ENCODE peak calls at places on chromosomes 12 and 14, in six cellular contexts. One of them, this sample, is unnamed.

GRCh38 chr12:130014485-130014807 is 110.6 kb upstream of the TMEM132D start:
- DNase-seq in AG04450: no peak
- DNase-seq in NAMALWA: no peak
- DNase-seq in Right ventricle myocardium inferior: no peak
- DNase-seq in activated naive CD8-positive, alpha-beta T cell treated with anti-CD3 and anti-CD28 coated beads, Interleukin-2, amount 10 ng/mL, durations not matched to agents 7 days and 5 days: no peak
- DNase-seq in mesenchymal stem cell: no peak
- DNase-seq in this sample: no peak

GRCh38 chr12:66929121-66929520 is 250.2 kb upstream of the GRIP1 start:
- DNase-seq in AG04450: no peak
- DNase-seq in NAMALWA: no peak
- DNase-seq in Right ventricle myocardium inferior: no peak
- DNase-seq in activated naive CD8-positive, alpha-beta T cell treated with anti-CD3 and anti-CD28 coated beads, Interleukin-2, amount 10 ng/mL, durations not matched to agents 7 days and 5 days: no peak
- DNase-seq in mesenchymal stem cell: no peak
- DNase-seq in this sample: no peak

GRCh38 chr12:79397609-79398008 is 293.2 kb downstream of the PAWR start:
- DNase-seq in AG04450: no peak
- DNase-seq in NAMALWA: no peak
- DNase-seq in Right ventricle myocardium inferior: no peak
- DNase-seq in activated naive CD8-positive, alpha-beta T cell treated with anti-CD3 and anti-CD28 coated beads, Interleukin-2, amount 10 ng/mL, durations not matched to agents 7 days and 5 days: no peak
- DNase-seq in mesenchymal stem cell: no peak
- DNase-seq in this sample: peak; percentile 58

GRCh38 chr14:100396266-100396795 is 73.2 kb downstream of the SLC25A47 start:
- DNase-seq in AG04450: no peak
- DNase-seq in NAMALWA: no peak
- DNase-seq in Right ventricle myocardium inferior: peak; percentile 22
- DNase-seq in activated naive CD8-positive, alpha-beta T cell treated with anti-CD3 and anti-CD28 coated beads, Interleukin-2, amount 10 ng/mL, durations not matched to agents 7 days and 5 days: no peak
- DNase-seq in mesenchymal stem cell: no peak
- DNase-seq in this sample: no peak

GRCh38 chr12:3896851-3897351 is 23.7 kb upstream of the PARP11 start:
- DNase-seq in AG04450: no peak
- DNase-seq in NAMALWA: no peak
- DNase-seq in Right ventricle myocardium inferior: no peak
- DNase-seq in activated naive CD8-positive, alpha-beta T cell treated with anti-CD3 and anti-CD28 coated beads, Interleukin-2, amount 10 ng/mL, durations not matched to agents 7 days and 5 days: no peak
- DNase-seq in mesenchymal stem cell: peak; percentile 35
- DNase-seq in this sample: no peak

GRCh38 chr12:59929091-59929490 is 333.3 kb downstream of the SLC16A7 start:
- DNase-seq in AG04450: no peak
- DNase-seq in NAMALWA: no peak
- DNase-seq in Right ventricle myocardium inferior: no peak
- DNase-seq in activated naive CD8-positive, alpha-beta T cell treated with anti-CD3 and anti-CD28 coated beads, Interleukin-2, amount 10 ng/mL, durations not matched to agents 7 days and 5 days: no peak
- DNase-seq in mesenchymal stem cell: peak; percentile 14
- DNase-seq in this sample: no peak

GRCh38 chr14:80017796-80018195 is 193.5 kb downstream of the DIO2 start:
- DNase-seq in AG04450: no peak
- DNase-seq in NAMALWA: no peak
- DNase-seq in Right ventricle myocardium inferior: peak; percentile 18
- DNase-seq in activated naive CD8-positive, alpha-beta T cell treated with anti-CD3 and anti-CD28 coated beads, Interleukin-2, amount 10 ng/mL, durations not matched to agents 7 days and 5 days: no peak
- DNase-seq in mesenchymal stem cell: no peak
- DNase-seq in this sample: no peak

GRCh38 chr14:99809376-99809775 is 16.2 kb downstream of the EML1 start:
- DNase-seq in AG04450: peak; percentile 41
- DNase-seq in NAMALWA: no peak
- DNase-seq in Right ventricle myocardium inferior: peak; percentile 77
- DNase-seq in activated naive CD8-positive, alpha-beta T cell treated with anti-CD3 and anti-CD28 coated beads, Interleukin-2, amount 10 ng/mL, durations not matched to agents 7 days and 5 days: no peak
- DNase-seq in mesenchymal stem cell: peak; percentile 28
- DNase-seq in this sample: no peak

GRCh38 chr12:6451348-6452244 is at the start of gene TAPBPL:
- DNase-seq in AG04450: no peak
- DNase-seq in NAMALWA: peak; percentile 97
- DNase-seq in Right ventricle myocardium inferior: peak; percentile 91
- DNase-seq in activated naive CD8-positive, alpha-beta T cell treated with anti-CD3 and anti-CD28 coated beads, Interleukin-2, amount 10 ng/mL, durations not matched to agents 7 days and 5 days: peak; percentile 73
- DNase-seq in mesenchymal stem cell: peak; percentile 83
- DNase-seq in this sample: peak; percentile 89

GRCh38 chr12:52148541-52149181 is 43.2 kb downstream of the KRT80 start:
- DNase-seq in AG04450: no peak
- DNase-seq in NAMALWA: no peak
- DNase-seq in Right ventricle myocardium inferior: no peak
- DNase-seq in activated naive CD8-positive, alpha-beta T cell treated with anti-CD3 and anti-CD28 coated beads, Interleukin-2, amount 10 ng/mL, durations not matched to agents 7 days and 5 days: no peak
- DNase-seq in mesenchymal stem cell: no peak
- DNase-seq in this sample: no peak

GRCh38 chr12:67698711-67699603 is 50.4 kb downstream of the DYRK2 start:
- DNase-seq in AG04450: no peak
- DNase-seq in NAMALWA: peak; percentile 90
- DNase-seq in Right ventricle myocardium inferior: no peak
- DNase-seq in activated naive CD8-positive, alpha-beta T cell treated with anti-CD3 and anti-CD28 coated beads, Interleukin-2, amount 10 ng/mL, durations not matched to agents 7 days and 5 days: no peak
- DNase-seq in mesenchymal stem cell: peak; percentile 71
- DNase-seq in this sample: no peak

GRCh38 chr12:99619389-99620158 is 28.0 kb upstream of the GARIN6 start:
- DNase-seq in AG04450: peak; percentile 6
- DNase-seq in NAMALWA: peak; percentile 73
- DNase-seq in Right ventricle myocardium inferior: no peak
- DNase-seq in activated naive CD8-positive, alpha-beta T cell treated with anti-CD3 and anti-CD28 coated beads, Interleukin-2, amount 10 ng/mL, durations not matched to agents 7 days and 5 days: no peak
- DNase-seq in mesenchymal stem cell: peak; percentile 12
- DNase-seq in this sample: no peak

GRCh38 chr12:3206536-3207072 is 129.4 kb downstream of the TSPAN9 start:
- DNase-seq in AG04450: no peak
- DNase-seq in NAMALWA: no peak
- DNase-seq in Right ventricle myocardium inferior: no peak
- DNase-seq in activated naive CD8-positive, alpha-beta T cell treated with anti-CD3 and anti-CD28 coated beads, Interleukin-2, amount 10 ng/mL, durations not matched to agents 7 days and 5 days: no peak
- DNase-seq in mesenchymal stem cell: no peak
- DNase-seq in this sample: no peak

GRCh38 chr14:58078068-58078467 is 73.9 kb downstream of the ARMH4 start:
- DNase-seq in AG04450: peak; percentile 55
- DNase-seq in NAMALWA: no peak
- DNase-seq in Right ventricle myocardium inferior: no peak
- DNase-seq in activated naive CD8-positive, alpha-beta T cell treated with anti-CD3 and anti-CD28 coated beads, Interleukin-2, amount 10 ng/mL, durations not matched to agents 7 days and 5 days: no peak
- DNase-seq in mesenchymal stem cell: peak; percentile 74
- DNase-seq in this sample: no peak

GRCh38 chr14:31592619-31593018 is 31.4 kb downstream of the NUBPL start:
- DNase-seq in AG04450: no peak
- DNase-seq in NAMALWA: no peak
- DNase-seq in Right ventricle myocardium inferior: no peak
- DNase-seq in activated naive CD8-positive, alpha-beta T cell treated with anti-CD3 and anti-CD28 coated beads, Interleukin-2, amount 10 ng/mL, durations not matched to agents 7 days and 5 days: no peak
- DNase-seq in mesenchymal stem cell: no peak
- DNase-seq in this sample: no peak

GRCh38 chr14:90691627-90692026 is 124.6 kb downstream of the TTC7B start:
- DNase-seq in AG04450: no peak
- DNase-seq in NAMALWA: no peak
- DNase-seq in Right ventricle myocardium inferior: no peak
- DNase-seq in activated naive CD8-positive, alpha-beta T cell treated with anti-CD3 and anti-CD28 coated beads, Interleukin-2, amount 10 ng/mL, durations not matched to agents 7 days and 5 days: no peak
- DNase-seq in mesenchymal stem cell: no peak
- DNase-seq in this sample: no peak

GRCh38 chr14:105171004-105171673 is 2.6 kb upstream of the JAG2 start:
- DNase-seq in AG04450: no peak
- DNase-seq in NAMALWA: no peak
- DNase-seq in Right ventricle myocardium inferior: no peak
- DNase-seq in activated naive CD8-positive, alpha-beta T cell treated with anti-CD3 and anti-CD28 coated beads, Interleukin-2, amount 10 ng/mL, durations not matched to agents 7 days and 5 days: no peak
- DNase-seq in mesenchymal stem cell: no peak
- DNase-seq in this sample: no peak

GRCh38 chr12:1828863-1829262 is 8.5 kb downstream of the LRTM2 start:
- DNase-seq in AG04450: no peak
- DNase-seq in NAMALWA: no peak
- DNase-seq in Right ventricle myocardium inferior: no peak
- DNase-seq in activated naive CD8-positive, alpha-beta T cell treated with anti-CD3 and anti-CD28 coated beads, Interleukin-2, amount 10 ng/mL, durations not matched to agents 7 days and 5 days: no peak
- DNase-seq in mesenchymal stem cell: no peak
- DNase-seq in this sample: no peak

GRCh38 chr12:12024958-12025682 is 45.6 kb upstream of the BCL2L14 start:
- DNase-seq in AG04450: no peak
- DNase-seq in NAMALWA: peak; percentile 46
- DNase-seq in Right ventricle myocardium inferior: no peak
- DNase-seq in activated naive CD8-positive, alpha-beta T cell treated with anti-CD3 and anti-CD28 coated beads, Interleukin-2, amount 10 ng/mL, durations not matched to agents 7 days and 5 days: no peak
- DNase-seq in mesenchymal stem cell: no peak
- DNase-seq in this sample: no peak

GRCh38 chr12:122090759-122091535 is 12.4 kb downstream of the MLXIP start:
- DNase-seq in AG04450: peak; percentile 90
- DNase-seq in NAMALWA: no peak
- DNase-seq in Right ventricle myocardium inferior: no peak
- DNase-seq in activated naive CD8-positive, alpha-beta T cell treated with anti-CD3 and anti-CD28 coated beads, Interleukin-2, amount 10 ng/mL, durations not matched to agents 7 days and 5 days: no peak
- DNase-seq in mesenchymal stem cell: peak; percentile 99
- DNase-seq in this sample: no peak

GRCh38 chr14:101711041-101711861 is 50.3 kb upstream of the PPP2R5C start:
- DNase-seq in AG04450: no peak
- DNase-seq in NAMALWA: no peak
- DNase-seq in Right ventricle myocardium inferior: no peak
- DNase-seq in activated naive CD8-positive, alpha-beta T cell treated with anti-CD3 and anti-CD28 coated beads, Interleukin-2, amount 10 ng/mL, durations not matched to agents 7 days and 5 days: no peak
- DNase-seq in mesenchymal stem cell: no peak
- DNase-seq in this sample: no peak

GRCh38 chr14:23385244-23385643 is 8.4 kb downstream of the CMTM5 start:
- DNase-seq in AG04450: no peak
- DNase-seq in NAMALWA: no peak
- DNase-seq in Right ventricle myocardium inferior: no peak
- DNase-seq in activated naive CD8-positive, alpha-beta T cell treated with anti-CD3 and anti-CD28 coated beads, Interleukin-2, amount 10 ng/mL, durations not matched to agents 7 days and 5 days: no peak
- DNase-seq in mesenchymal stem cell: no peak
- DNase-seq in this sample: no peak

GRCh38 chr12:82425241-82425640 is 66.9 kb downstream of the METTL25 start:
- DNase-seq in AG04450: no peak
- DNase-seq in NAMALWA: no peak
- DNase-seq in Right ventricle myocardium inferior: no peak
- DNase-seq in activated naive CD8-positive, alpha-beta T cell treated with anti-CD3 and anti-CD28 coated beads, Interleukin-2, amount 10 ng/mL, durations not matched to agents 7 days and 5 days: no peak
- DNase-seq in mesenchymal stem cell: peak; percentile 19
- DNase-seq in this sample: no peak

GRCh38 chr12:112936927-112937326 is 1.3 kb upstream of the OAS3 start:
- DNase-seq in AG04450: no peak
- DNase-seq in NAMALWA: no peak
- DNase-seq in Right ventricle myocardium inferior: no peak
- DNase-seq in activated naive CD8-positive, alpha-beta T cell treated with anti-CD3 and anti-CD28 coated beads, Interleukin-2, amount 10 ng/mL, durations not matched to agents 7 days and 5 days: no peak
- DNase-seq in mesenchymal stem cell: peak; percentile 14
- DNase-seq in this sample: no peak

GRCh38 chr14:71166434-71166833 is 259.2 kb downstream of the PCNX1 start:
- DNase-seq in AG04450: peak; percentile 21
- DNase-seq in NAMALWA: peak; percentile 14
- DNase-seq in Right ventricle myocardium inferior: no peak
- DNase-seq in activated naive CD8-positive, alpha-beta T cell treated with anti-CD3 and anti-CD28 coated beads, Interleukin-2, amount 10 ng/mL, durations not matched to agents 7 days and 5 days: no peak
- DNase-seq in mesenchymal stem cell: no peak
- DNase-seq in this sample: peak; percentile 64

GRCh38 chr14:100688598-100689499 is 37.8 kb upstream of the DLK1 start:
- DNase-seq in AG04450: peak; percentile 29
- DNase-seq in NAMALWA: no peak
- DNase-seq in Right ventricle myocardium inferior: peak; percentile 65
- DNase-seq in activated naive CD8-positive, alpha-beta T cell treated with anti-CD3 and anti-CD28 coated beads, Interleukin-2, amount 10 ng/mL, durations not matched to agents 7 days and 5 days: no peak
- DNase-seq in mesenchymal stem cell: peak; percentile 82
- DNase-seq in this sample: no peak

GRCh38 chr14:101066826-101067508 is 163.4 kb upstream of the RTL1 start:
- DNase-seq in AG04450: no peak
- DNase-seq in NAMALWA: no peak
- DNase-seq in Right ventricle myocardium inferior: no peak
- DNase-seq in activated naive CD8-positive, alpha-beta T cell treated with anti-CD3 and anti-CD28 coated beads, Interleukin-2, amount 10 ng/mL, durations not matched to agents 7 days and 5 days: peak; percentile 13
- DNase-seq in mesenchymal stem cell: no peak
- DNase-seq in this sample: no peak

GRCh38 chr12:122951406-122951805 is 14.9 kb downstream of the ABCB9 start:
- DNase-seq in AG04450: no peak
- DNase-seq in NAMALWA: no peak
- DNase-seq in Right ventricle myocardium inferior: peak; percentile 5
- DNase-seq in activated naive CD8-positive, alpha-beta T cell treated with anti-CD3 and anti-CD28 coated beads, Interleukin-2, amount 10 ng/mL, durations not matched to agents 7 days and 5 days: no peak
- DNase-seq in mesenchymal stem cell: peak; percentile 60
- DNase-seq in this sample: peak; percentile 56